ENCODE peak calls at places on chromosomes 7 and 10, in nine cellular contexts. One of them, this sample, is unnamed.

GRCh38 chr7:46301677-46302076 is 380.6 kb upstream of the IGFBP3 start:
- DNase-seq in brain microvascular endothelial cell: peak; percentile 37
- DNase-seq in right cardiac atrium: no peak
- DNase-seq in HuH-7.5: no peak
- DNase-seq in lung: no peak
- DNase-seq in NCI-H1105 treated with DMSO at 0.1 percent for 48 hours: no peak
- DNase-seq in H54: no peak
- DNase-seq in foreskin fibroblast: peak; percentile 36
- DNase-seq in activated naive CD4-positive, alpha-beta T cell: no peak
- DNase-seq in this sample: no peak

GRCh38 chr7:77455334-77455733 is 39.2 kb upstream of the GSAP start:
- DNase-seq in brain microvascular endothelial cell: peak; percentile 93
- DNase-seq in right cardiac atrium: no peak
- DNase-seq in HuH-7.5: no peak
- DNase-seq in lung: no peak
- DNase-seq in NCI-H1105 treated with DMSO at 0.1 percent for 48 hours: no peak
- DNase-seq in H54: peak; percentile 51
- DNase-seq in foreskin fibroblast: peak; percentile 99
- DNase-seq in activated naive CD4-positive, alpha-beta T cell: no peak
- DNase-seq in this sample: no peak

GRCh38 chr7:157151626-157152339 is 13.1 kb downstream of the UBE3C start:
- DNase-seq in brain microvascular endothelial cell: no peak
- DNase-seq in right cardiac atrium: no peak
- DNase-seq in HuH-7.5: no peak
- DNase-seq in lung: peak; percentile 11
- DNase-seq in NCI-H1105 treated with DMSO at 0.1 percent for 48 hours: no peak
- DNase-seq in H54: no peak
- DNase-seq in foreskin fibroblast: no peak
- DNase-seq in activated naive CD4-positive, alpha-beta T cell: no peak
- DNase-seq in this sample: no peak

GRCh38 chr7:121591916-121592315 is 195.8 kb upstream of the FAM3C start:
- DNase-seq in brain microvascular endothelial cell: no peak
- DNase-seq in right cardiac atrium: no peak
- DNase-seq in HuH-7.5: no peak
- DNase-seq in lung: no peak
- DNase-seq in NCI-H1105 treated with DMSO at 0.1 percent for 48 hours: no peak
- DNase-seq in H54: no peak
- DNase-seq in foreskin fibroblast: no peak
- DNase-seq in activated naive CD4-positive, alpha-beta T cell: no peak
- DNase-seq in this sample: no peak

GRCh38 chr7:127822822-127823508 is 171.0 kb downstream of the SND1 start:
- DNase-seq in brain microvascular endothelial cell: no peak
- DNase-seq in right cardiac atrium: no peak
- DNase-seq in HuH-7.5: no peak
- DNase-seq in lung: no peak
- DNase-seq in NCI-H1105 treated with DMSO at 0.1 percent for 48 hours: no peak
- DNase-seq in H54: no peak
- DNase-seq in foreskin fibroblast: no peak
- DNase-seq in activated naive CD4-positive, alpha-beta T cell: no peak
- DNase-seq in this sample: no peak

GRCh38 chr7:91911121-91911520 is 29.5 kb upstream of the AKAP9 start:
- DNase-seq in brain microvascular endothelial cell: no peak
- DNase-seq in right cardiac atrium: no peak
- DNase-seq in HuH-7.5: no peak
- DNase-seq in lung: no peak
- DNase-seq in NCI-H1105 treated with DMSO at 0.1 percent for 48 hours: no peak
- DNase-seq in H54: no peak
- DNase-seq in foreskin fibroblast: no peak
- DNase-seq in activated naive CD4-positive, alpha-beta T cell: no peak
- DNase-seq in this sample: no peak

GRCh38 chr10:133325392-133325760 is 11.3 kb downstream of the CALY start:
- DNase-seq in brain microvascular endothelial cell: no peak
- DNase-seq in right cardiac atrium: peak; percentile 59
- DNase-seq in HuH-7.5: no peak
- DNase-seq in lung: no peak
- DNase-seq in NCI-H1105 treated with DMSO at 0.1 percent for 48 hours: no peak
- DNase-seq in H54: no peak
- DNase-seq in foreskin fibroblast: peak; percentile 43
- DNase-seq in activated naive CD4-positive, alpha-beta T cell: peak; percentile 19
- DNase-seq in this sample: no peak

GRCh38 chr10:80459047-80459865 is 5.1 kb downstream of the TSPAN14 start:
- DNase-seq in brain microvascular endothelial cell: no peak
- DNase-seq in right cardiac atrium: peak; percentile 83
- DNase-seq in HuH-7.5: no peak
- DNase-seq in lung: peak; percentile 85
- DNase-seq in NCI-H1105 treated with DMSO at 0.1 percent for 48 hours: no peak
- DNase-seq in H54: peak; percentile 72
- DNase-seq in foreskin fibroblast: peak; percentile 90
- DNase-seq in activated naive CD4-positive, alpha-beta T cell: peak; percentile 56
- DNase-seq in this sample: no peak

GRCh38 chr7:68892211-68892610 is 706.1 kb upstream of the AUTS2 start:
- DNase-seq in brain microvascular endothelial cell: no peak
- DNase-seq in right cardiac atrium: no peak
- DNase-seq in HuH-7.5: no peak
- DNase-seq in lung: no peak
- DNase-seq in NCI-H1105 treated with DMSO at 0.1 percent for 48 hours: no peak
- DNase-seq in H54: peak; percentile 53
- DNase-seq in foreskin fibroblast: no peak
- DNase-seq in activated naive CD4-positive, alpha-beta T cell: no peak
- DNase-seq in this sample: no peak

GRCh38 chr10:43407148-43407575 is 1.8 kb downstream of the HNRNPF start:
- DNase-seq in brain microvascular endothelial cell: peak; percentile 40
- DNase-seq in right cardiac atrium: peak; percentile 86
- DNase-seq in HuH-7.5: peak; percentile 24
- DNase-seq in lung: peak; percentile 50
- DNase-seq in NCI-H1105 treated with DMSO at 0.1 percent for 48 hours: no peak
- DNase-seq in H54: no peak
- DNase-seq in foreskin fibroblast: peak; percentile 76
- DNase-seq in activated naive CD4-positive, alpha-beta T cell: peak; percentile 48
- DNase-seq in this sample: no peak

GRCh38 chr7:155205368-155206285 is 92.1 kb upstream of the INSIG1 start:
- DNase-seq in brain microvascular endothelial cell: peak; percentile 99
- DNase-seq in right cardiac atrium: peak; percentile 93
- DNase-seq in HuH-7.5: no peak
- DNase-seq in lung: peak; percentile 78
- DNase-seq in NCI-H1105 treated with DMSO at 0.1 percent for 48 hours: no peak
- DNase-seq in H54: peak; percentile 93
- DNase-seq in foreskin fibroblast: peak; percentile 97
- DNase-seq in activated naive CD4-positive, alpha-beta T cell: peak; percentile 57
- DNase-seq in this sample: no peak

GRCh38 chr10:80183436-80183835 is 21.9 kb downstream of the ANXA11 start:
- DNase-seq in brain microvascular endothelial cell: no peak
- DNase-seq in right cardiac atrium: peak; percentile 42
- DNase-seq in HuH-7.5: no peak
- DNase-seq in lung: no peak
- DNase-seq in NCI-H1105 treated with DMSO at 0.1 percent for 48 hours: no peak
- DNase-seq in H54: no peak
- DNase-seq in foreskin fibroblast: no peak
- DNase-seq in activated naive CD4-positive, alpha-beta T cell: no peak
- DNase-seq in this sample: no peak

GRCh38 chr10:84497978-84498377 is 169.6 kb downstream of the CCSER2 start:
- DNase-seq in brain microvascular endothelial cell: no peak
- DNase-seq in right cardiac atrium: no peak
- DNase-seq in HuH-7.5: peak; percentile 6
- DNase-seq in lung: no peak
- DNase-seq in NCI-H1105 treated with DMSO at 0.1 percent for 48 hours: no peak
- DNase-seq in H54: no peak
- DNase-seq in foreskin fibroblast: no peak
- DNase-seq in activated naive CD4-positive, alpha-beta T cell: no peak
- DNase-seq in this sample: no peak

GRCh38 chr7:5699951-5700384 is 81.5 kb downstream of the RNF216 start:
- DNase-seq in brain microvascular endothelial cell: peak; percentile 25
- DNase-seq in right cardiac atrium: no peak
- DNase-seq in HuH-7.5: no peak
- DNase-seq in lung: no peak
- DNase-seq in NCI-H1105 treated with DMSO at 0.1 percent for 48 hours: no peak
- DNase-seq in H54: no peak
- DNase-seq in foreskin fibroblast: no peak
- DNase-seq in activated naive CD4-positive, alpha-beta T cell: no peak
- DNase-seq in this sample: no peak

GRCh38 chr10:93813507-93814465 is 56.0 kb downstream of the LGI1 start:
- DNase-seq in brain microvascular endothelial cell: peak; percentile 20
- DNase-seq in right cardiac atrium: peak; percentile 85
- DNase-seq in HuH-7.5: no peak
- DNase-seq in lung: peak; percentile 56
- DNase-seq in NCI-H1105 treated with DMSO at 0.1 percent for 48 hours: peak; percentile 25
- DNase-seq in H54: peak; percentile 43
- DNase-seq in foreskin fibroblast: peak; percentile 61
- DNase-seq in activated naive CD4-positive, alpha-beta T cell: peak; percentile 5
- DNase-seq in this sample: no peak

GRCh38 chr7:133773601-133774000 is 353.5 kb upstream of the LRGUK start:
- DNase-seq in brain microvascular endothelial cell: no peak
- DNase-seq in right cardiac atrium: no peak
- DNase-seq in HuH-7.5: no peak
- DNase-seq in lung: no peak
- DNase-seq in NCI-H1105 treated with DMSO at 0.1 percent for 48 hours: no peak
- DNase-seq in H54: no peak
- DNase-seq in foreskin fibroblast: no peak
- DNase-seq in activated naive CD4-positive, alpha-beta T cell: no peak
- DNase-seq in this sample: no peak

GRCh38 chr7:1810961-1811849 is 141.1 kb downstream of the ELFN1 start:
- DNase-seq in brain microvascular endothelial cell: no peak
- DNase-seq in right cardiac atrium: no peak
- DNase-seq in HuH-7.5: no peak
- DNase-seq in lung: no peak
- DNase-seq in NCI-H1105 treated with DMSO at 0.1 percent for 48 hours: no peak
- DNase-seq in H54: no peak
- DNase-seq in foreskin fibroblast: peak; percentile 46
- DNase-seq in activated naive CD4-positive, alpha-beta T cell: no peak
- DNase-seq in this sample: no peak

GRCh38 chr7:130960208-130960988 is 226.4 kb upstream of the KLF14 start:
- DNase-seq in brain microvascular endothelial cell: peak; percentile 97
- DNase-seq in right cardiac atrium: no peak
- DNase-seq in HuH-7.5: no peak
- DNase-seq in lung: peak; percentile 38
- DNase-seq in NCI-H1105 treated with DMSO at 0.1 percent for 48 hours: no peak
- DNase-seq in H54: no peak
- DNase-seq in foreskin fibroblast: peak; percentile 97
- DNase-seq in activated naive CD4-positive, alpha-beta T cell: no peak
- DNase-seq in this sample: no peak

GRCh38 chr7:159098795-159099194 is 45.9 kb downstream of the VIPR2 start:
- DNase-seq in brain microvascular endothelial cell: no peak
- DNase-seq in right cardiac atrium: peak; percentile 77
- DNase-seq in HuH-7.5: no peak
- DNase-seq in lung: no peak
- DNase-seq in NCI-H1105 treated with DMSO at 0.1 percent for 48 hours: no peak
- DNase-seq in H54: no peak
- DNase-seq in foreskin fibroblast: peak; percentile 3
- DNase-seq in activated naive CD4-positive, alpha-beta T cell: no peak
- DNase-seq in this sample: no peak

GRCh38 chr7:140557809-140558518 is 78.7 kb upstream of the MKRN1 start:
- DNase-seq in brain microvascular endothelial cell: no peak
- DNase-seq in right cardiac atrium: no peak
- DNase-seq in HuH-7.5: no peak
- DNase-seq in lung: no peak
- DNase-seq in NCI-H1105 treated with DMSO at 0.1 percent for 48 hours: no peak
- DNase-seq in H54: peak; percentile 44
- DNase-seq in foreskin fibroblast: no peak
- DNase-seq in activated naive CD4-positive, alpha-beta T cell: no peak
- DNase-seq in this sample: no peak

GRCh38 chr7:43621729-43622448 is 39.0 kb downstream of the STK17A start:
- DNase-seq in brain microvascular endothelial cell: no peak
- DNase-seq in right cardiac atrium: no peak
- DNase-seq in HuH-7.5: no peak
- DNase-seq in lung: no peak
- DNase-seq in NCI-H1105 treated with DMSO at 0.1 percent for 48 hours: no peak
- DNase-seq in H54: no peak
- DNase-seq in foreskin fibroblast: no peak
- DNase-seq in activated naive CD4-positive, alpha-beta T cell: no peak
- DNase-seq in this sample: no peak

This sample was measured in cerebellar nuclear complex.